ENCODE peak calls at places on chromosomes 4 and X, in eight cellular contexts. M, O, N, D, Z, X, K and S are unnamed samples.

GRCh38 chr4:105014242-105015031 is 132.2 kb upstream of the TET2 start:
- DNase-seq in M (no peak), O (no peak), N (no peak), D (peak), Z (no peak), X (no peak), K (no peak), S (no peak)

GRCh38 chr4:156946508-156947197 is 24.9 kb downstream of the PDGFC start:
- DNase-seq in M (no peak), O (no peak), N (no peak), D (peak), Z (peak), X (peak), K (no peak), S (no peak)

GRCh38 chrX:153342762-153343558 is 9.0 kb downstream of the ZNF275 start:
- DNase-seq in M (no peak), O (no peak), N (no peak), D (no peak), Z (no peak), X (no peak), K (no peak), S (no peak)

GRCh38 chr4:74631338-74631737 is 163.0 kb downstream of the BTC start:
- DNase-seq in M (no peak), O (no peak), N (no peak), D (no peak), Z (peak), X (peak), K (no peak), S (no peak)

GRCh38 chr4:66911898-66912297 is 633.4 kb downstream of the CENPC start:
- DNase-seq in M (no peak), O (no peak), N (no peak), D (no peak), Z (peak), X (peak), K (no peak), S (no peak)

GRCh38 chr4:168856312-168856711 is 153.7 kb downstream of the CBR4 start:
- DNase-seq in M (no peak), O (no peak), N (no peak), D (no peak), Z (peak), X (no peak), K (no peak), S (no peak)

GRCh38 chr4:82776925-82777542 is 21.6 kb downstream of the SCD5 start:
- DNase-seq in M (no peak), O (no peak), N (no peak), D (no peak), Z (no peak), X (no peak), K (no peak), S (no peak)

GRCh38 chrX:20500171-20500865 is 233.6 kb upstream of the RPS6KA3 start:
- DNase-seq in M (no peak), O (no peak), N (no peak), D (no peak), Z (no peak), X (no peak), K (no peak), S (no peak)

GRCh38 chr4:726816-727215 is 21.2 kb downstream of the PCGF3 start:
- DNase-seq in M (no peak), O (no peak), N (no peak), D (no peak), Z (no peak), X (no peak), K (no peak), S (no peak)

GRCh38 chr4:77309496-77309895 is 152.5 kb downstream of the CCNG2 start:
- DNase-seq in M (no peak), O (no peak), N (no peak), D (no peak), Z (no peak), X (no peak), K (no peak), S (no peak)

GRCh38 chr4:8756816-8757215 is 114.8 kb downstream of the HMX1 start:
- DNase-seq in M (no peak), O (no peak), N (no peak), D (no peak), Z (no peak), X (no peak), K (peak), S (no peak)

GRCh38 chr4:8198206-8198905 is 734 bp upstream of the SH3TC1 start:
- DNase-seq in M (no peak), O (no peak), N (no peak), D (no peak), Z (no peak), X (peak), K (no peak), S (no peak)

GRCh38 chr4:110055014-110055768 is 142.5 kb downstream of the EGF start:
- DNase-seq in M (peak), O (peak), N (no peak), D (no peak), Z (no peak), X (no peak), K (no peak), S (no peak)

GRCh38 chr4:7717946-7718490 is 221.6 kb downstream of the AFAP1 start:
- DNase-seq in M (no peak), O (no peak), N (no peak), D (no peak), Z (no peak), X (no peak), K (no peak), S (no peak)